ENCODE peak calls at places on chromosomes 7 and 10, in seven cellular contexts. V, W, O, Y, T, R and J are unnamed samples.

GRCh38 chr10:133403359-133403758 is 9.4 kb downstream of the MTG1 start:
- DNase-seq in T (no peak), V (no peak), R (no peak), Y (no peak), O (no peak), W (no peak), J (no peak)

GRCh38 chr7:4188646-4189045 is 493.4 kb upstream of the FOXK1 start:
- DNase-seq in W (no peak), O (no peak), Y (no peak), T (no peak), V (no peak), R (no peak), J (no peak)

GRCh38 chr10:87752571-87752970 is 65.5 kb downstream of the ATAD1 start:
- DNase-seq in Y (no peak), R (no peak), V (no peak), O (peak; percentile 41), T (no peak), W (no peak), J (no peak)

GRCh38 chr10:50360486-50360885 is 109.2 kb upstream of the ASAH2 start:
- DNase-seq in T (no peak), R (no peak), O (peak; percentile 46), W (no peak), V (no peak), Y (peak; percentile 20), J (no peak)

GRCh38 chr7:99139031-99139430 is 4.9 kb downstream of the SMURF1 start:
- DNase-seq in W (no peak), Y (no peak), O (peak; percentile 49), V (no peak), T (no peak), R (no peak), J (no peak)

GRCh38 chr10:123743441-123744225 is 77.5 kb downstream of the GPR26 start:
- DNase-seq in W (peak; percentile 7), T (no peak), R (no peak), O (no peak), V (no peak), Y (no peak), J (no peak)

GRCh38 chr10:2895616-2896196 is 171.6 kb upstream of the PFKP start:
- DNase-seq in W (no peak), Y (no peak), O (no peak), V (no peak), T (no peak), R (no peak), J (no peak)

GRCh38 chr7:7565018-7565680 is 1.5 kb upstream of the MIOS start:
- DNase-seq in W (no peak), T (no peak), R (no peak), Y (no peak), V (no peak), O (no peak), J (no peak)

GRCh38 chr10:33386926-33387325 is 52.5 kb upstream of the NRP1 start:
- DNase-seq in W (no peak), Y (no peak), O (peak; percentile 83), R (no peak), T (no peak), V (no peak), J (no peak)

GRCh38 chr10:102117391-102118159 is 2.6 kb downstream of the LDB1 start:
- DNase-seq in V (no peak), Y (peak; percentile 41), T (peak; percentile 83), R (peak; percentile 89), W (peak; percentile 53), O (peak; percentile 91), J (no peak)

GRCh38 chr10:119025336-119025735 is 4.2 kb upstream of the NANOS1 start:
- DNase-seq in Y (no peak), O (peak; percentile 83), R (no peak), T (peak; percentile 91), W (no peak), V (no peak), J (no peak)

GRCh38 chr7:128352636-128353035 is 8.9 kb downstream of the PRRT4 start:
- DNase-seq in O (no peak), T (no peak), Y (no peak), W (no peak), V (no peak), R (no peak), J (no peak)

GRCh38 chr10:124182088-124182541 is 88.7 kb upstream of the CHST15 start:
- DNase-seq in V (no peak), W (no peak), R (no peak), Y (no peak), T (no peak), O (no peak), J (no peak)

GRCh38 chr7:106218546-106218945 is 66.2 kb downstream of the NAMPT start:
- DNase-seq in V (no peak), O (peak; percentile 70), R (no peak), Y (no peak), W (no peak), T (no peak), J (no peak)

GRCh38 chr10:125003901-125004467 is 62.1 kb downstream of the ZRANB1 start:
- DNase-seq in W (no peak), R (peak; percentile 15), Y (no peak), V (no peak), O (no peak), T (peak; percentile 11), J (no peak)

GRCh38 chr7:152459724-152460251 is 24.0 kb upstream of the KMT2C start:
- DNase-seq in V (no peak), R (peak; percentile 23), O (no peak), T (peak; percentile 43), W (no peak), Y (no peak), J (no peak)

GRCh38 chr7:5354460-5355279 is 69.0 kb downstream of the TNRC18 start:
- DNase-seq in T (peak; percentile 46), Y (no peak), O (peak; percentile 33), W (no peak), V (no peak), R (peak; percentile 57), J (no peak)

GRCh38 chr10:116704926-116705325 is 37.4 kb downstream of the HSPA12A start:
- DNase-seq in R (no peak), O (no peak), Y (no peak), T (no peak), W (no peak), V (no peak), J (no peak)

GRCh38 chr10:34280599-34281374 is 534.3 kb downstream of the PARD3 start:
- DNase-seq in V (peak; percentile 54), Y (peak; percentile 89), W (peak; percentile 77), T (no peak), O (peak; percentile 96), R (peak; percentile 81), J (peak; percentile 84)

GRCh38 chr7:9201928-9202327 is 768.5 kb downstream of the NXPH1 start:
- DNase-seq in T (no peak), O (no peak), W (no peak), R (no peak), Y (no peak), V (no peak), J (no peak)

GRCh38 chr7:74429153-74429747 is 24.5 kb upstream of the GTF2IRD1 start:
- DNase-seq in T (no peak), R (no peak), W (peak; percentile 64), O (peak; percentile 80), Y (peak; percentile 21), V (no peak), J (peak; percentile 53)

GRCh38 chr10:92291921-92292860 is 1.2 kb downstream of the MARCHF5 start:
- DNase-seq in R (peak; percentile 62), W (peak; percentile 50), Y (no peak), T (peak; percentile 71), V (no peak), O (peak; percentile 73), J (peak; percentile 12)

GRCh38 chr10:102918817-102919236 is 733 bp downstream of the CNNM2 start:
- DNase-seq in Y (no peak), T (no peak), W (peak; percentile 15), R (no peak), V (no peak), O (no peak), J (no peak)

GRCh38 chr10:67977246-67977645 is 92.8 kb downstream of the SIRT1 start:
- DNase-seq in V (no peak), W (no peak), R (no peak), T (no peak), Y (no peak), O (no peak), J (no peak)

GRCh38 chr7:1926908-1927306 is 256.8 kb downstream of the ELFN1 start:
- DNase-seq in R (no peak), W (no peak), O (no peak), T (no peak), Y (no peak), V (no peak), J (no peak)

GRCh38 chr7:89837515-89837914 is 316.8 kb upstream of the STEAP1 start:
- DNase-seq in O (peak; percentile 0), R (no peak), W (no peak), V (no peak), T (no peak), Y (no peak), J (no peak)

GRCh38 chr7:29588900-29589696 is 25.5 kb downstream of the PRR15 start:
- DNase-seq in R (peak; percentile 47), Y (peak; percentile 8), O (peak; percentile 51), W (peak; percentile 65), V (peak; percentile 65), T (no peak), J (no peak)

GRCh38 chr7:150516956-150517355 is 2.3 kb downstream of the GIMAP7 start:
- DNase-seq in R (no peak), V (no peak), Y (no peak), W (no peak), T (no peak), O (no peak), J (no peak)
- H3K4me3 ChIP-seq in R (no peak overlapping the region), V (no peak overlapping the region), Y (no peak overlapping the region), W (no peak overlapping the region), T (peak overlapping the region; percentile 36), O (no peak overlapping the region), J (no peak overlapping the region)

DNA sequence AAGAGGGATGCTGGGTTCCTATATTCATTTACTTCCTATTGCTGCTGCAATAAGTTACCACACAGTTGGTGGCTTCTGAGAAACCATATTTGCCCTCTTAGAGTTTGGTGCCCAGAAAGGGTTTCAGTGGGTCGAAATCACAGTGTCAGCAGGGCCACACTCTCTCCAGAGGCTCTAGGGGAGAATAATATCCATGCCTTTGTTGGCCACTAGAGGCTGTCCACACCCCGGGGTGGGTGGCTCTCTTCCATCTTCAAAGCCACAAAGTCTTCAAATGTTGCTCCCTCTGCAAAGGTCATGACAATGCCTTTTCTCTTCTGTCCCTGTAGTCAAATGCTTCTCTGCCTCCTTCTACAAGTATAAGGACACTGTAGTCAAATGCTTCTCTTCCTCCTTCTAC is 989.4 kb downstream of the CCSER2 start:
- DNase-seq in T (no peak), Y (no peak), W (no peak), R (no peak), V (no peak), O (no peak), J (no peak)
- TF ChIP-seq CTCF in T (no peak), Y (no peak), W (no peak), R (no peak), V (peak; percentile 43), O (no peak), J (no peak)

GRCh38 chr10:47257396-47258120 is 42.4 kb upstream of the GDF10 start:
- DNase-seq in R (no peak), W (no peak), O (peak; percentile 42), T (no peak), V (no peak), Y (no peak), J (no peak)
- H3K4me3 ChIP-seq in R (no peak overlapping the region), W (no peak overlapping the region), O (no peak overlapping the region), T (no peak overlapping the region), V (no peak overlapping the region), Y (no peak overlapping the region), J (no peak overlapping the region)

DNA sequence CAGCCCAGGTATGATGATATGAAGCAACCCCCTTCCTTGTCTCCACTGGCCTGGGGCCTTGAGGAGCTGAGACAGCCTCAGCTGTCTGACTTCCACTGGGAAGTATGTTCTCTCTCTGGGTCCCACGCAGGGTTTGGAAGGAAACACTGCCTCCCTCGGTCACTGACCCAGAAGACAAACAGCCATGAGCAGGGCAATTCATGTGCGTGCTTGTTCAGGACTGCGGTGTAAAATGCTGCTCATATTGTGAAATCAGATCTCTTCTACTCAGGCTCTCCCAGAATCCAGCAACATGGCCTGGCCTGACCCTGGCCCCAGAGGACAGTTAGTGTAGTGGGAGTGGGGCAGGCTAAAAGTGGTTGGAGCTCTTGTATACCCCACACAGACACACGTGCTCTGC is 2.8 kb downstream of the CLCN1 start:
- DNase-seq in V (no peak), W (no peak), Y (no peak), O (peak; percentile 59), T (no peak), R (no peak), J (peak; percentile 29)
- TF ChIP-seq CTCF in V (no peak), W (no peak), Y (peak; percentile 14), O (no peak), T (no peak), R (no peak), J (no peak)